ENCODE peak calls at places on chromosomes 11 and 22, in six cellular contexts. One of them, this sample, is unnamed.

GRCh38 chr11:1503708-1504104 is 17.1 kb upstream of the MOB2 start:
- DNase-seq in H1: no peak
- DNase-seq in tibial nerve: no peak
- DNase-seq in neural progenitor cell: no peak
- DNase-seq in lung: no peak
- DNase-seq in HepG2: no peak
- DNase-seq in this sample: no peak

GRCh38 chr22:41832553-41833368 is at the start of gene SREBF2:
- DNase-seq in H1: peak; percentile 97
- DNase-seq in tibial nerve: peak; percentile 99
- DNase-seq in neural progenitor cell: peak; percentile 100
- DNase-seq in lung: peak; percentile 100
- DNase-seq in HepG2: peak; percentile 99
- DNase-seq in this sample: peak; percentile 97

GRCh38 chr11:11845066-11845465 is 3.3 kb downstream of the USP47 start:
- DNase-seq in H1: no peak
- DNase-seq in tibial nerve: no peak
- DNase-seq in neural progenitor cell: no peak
- DNase-seq in lung: no peak
- DNase-seq in HepG2: no peak
- DNase-seq in this sample: no peak

GRCh38 chr11:86610559-86611341 is 61.7 kb downstream of the ME3 start:
- DNase-seq in H1: no peak
- DNase-seq in tibial nerve: no peak
- DNase-seq in neural progenitor cell: peak; percentile 56
- DNase-seq in lung: no peak
- DNase-seq in HepG2: peak; percentile 16
- DNase-seq in this sample: no peak

GRCh38 chr11:100632970-100633452 is 54.1 kb upstream of the ARHGAP42 start:
- DNase-seq in H1: no peak
- DNase-seq in tibial nerve: peak; percentile 55
- DNase-seq in neural progenitor cell: no peak
- DNase-seq in lung: peak; percentile 79
- DNase-seq in HepG2: peak; percentile 10
- DNase-seq in this sample: no peak

GRCh38 chr11:108592591-108593213 is 866 bp downstream of the EXPH5 start:
- DNase-seq in H1: peak; percentile 56
- DNase-seq in tibial nerve: no peak
- DNase-seq in neural progenitor cell: no peak
- DNase-seq in lung: peak; percentile 32
- DNase-seq in HepG2: no peak
- DNase-seq in this sample: peak; percentile 51

GRCh38 chr11:93729129-93729616 is 12.1 kb downstream of the TAF1D start:
- DNase-seq in H1: no peak
- DNase-seq in tibial nerve: no peak
- DNase-seq in neural progenitor cell: no peak
- DNase-seq in lung: no peak
- DNase-seq in HepG2: no peak
- DNase-seq in this sample: no peak

GRCh38 chr11:75301602-75302345 is 49.7 kb downstream of the ARRB1 start:
- DNase-seq in H1: no peak
- DNase-seq in tibial nerve: no peak
- DNase-seq in neural progenitor cell: no peak
- DNase-seq in lung: no peak
- DNase-seq in HepG2: no peak
- DNase-seq in this sample: no peak

GRCh38 chr11:12599408-12600143 is 74.6 kb upstream of the TEAD1 start:
- DNase-seq in H1: peak; percentile 89
- DNase-seq in tibial nerve: peak; percentile 9
- DNase-seq in neural progenitor cell: peak; percentile 71
- DNase-seq in lung: peak; percentile 90
- DNase-seq in HepG2: peak; percentile 91
- DNase-seq in this sample: no peak

GRCh38 chr11:117634756-117635593 is 162.0 kb downstream of the DSCAML1 start:
- DNase-seq in H1: no peak
- DNase-seq in tibial nerve: no peak
- DNase-seq in neural progenitor cell: no peak
- DNase-seq in lung: no peak
- DNase-seq in HepG2: no peak
- DNase-seq in this sample: no peak

GRCh38 chr22:21832291-21833290 is 34.9 kb downstream of the MAPK1 start:
- DNase-seq in H1: no peak
- DNase-seq in tibial nerve: no peak
- DNase-seq in neural progenitor cell: no peak
- DNase-seq in lung: no peak
- DNase-seq in HepG2: no peak
- DNase-seq in this sample: no peak

GRCh38 chr11:86372586-86372985 is 2.1 kb upstream of the CCDC81 start:
- DNase-seq in H1: no peak
- DNase-seq in tibial nerve: no peak
- DNase-seq in neural progenitor cell: no peak
- DNase-seq in lung: no peak
- DNase-seq in HepG2: no peak
- DNase-seq in this sample: no peak

GRCh38 chr11:129917231-129917630 is 21.9 kb upstream of the NFRKB start:
- DNase-seq in H1: no peak
- DNase-seq in tibial nerve: no peak
- DNase-seq in neural progenitor cell: no peak
- DNase-seq in lung: no peak
- DNase-seq in HepG2: no peak
- DNase-seq in this sample: no peak

GRCh38 chr11:63838150-63838681 is 694 bp upstream of the MARK2 start:
- DNase-seq in H1: no peak
- DNase-seq in tibial nerve: no peak
- DNase-seq in neural progenitor cell: no peak
- DNase-seq in lung: no peak
- DNase-seq in HepG2: no peak
- DNase-seq in this sample: no peak

GRCh38 chr22:42344391-42344861 is 74.0 kb upstream of the TCF20 start:
- DNase-seq in H1: peak; percentile 74
- DNase-seq in tibial nerve: no peak
- DNase-seq in neural progenitor cell: peak; percentile 70
- DNase-seq in lung: no peak
- DNase-seq in HepG2: no peak
- DNase-seq in this sample: no peak

GRCh38 chr11:1435820-1436467 is 46.2 kb downstream of the BRSK2 start:
- DNase-seq in H1: peak; percentile 70
- DNase-seq in tibial nerve: no peak
- DNase-seq in neural progenitor cell: peak; percentile 51
- DNase-seq in lung: no peak
- DNase-seq in HepG2: no peak
- DNase-seq in this sample: no peak

GRCh38 chr11:68049509-68050370 is 10.9 kb downstream of the TCIRG1 start:
- DNase-seq in H1: no peak
- DNase-seq in tibial nerve: no peak
- DNase-seq in neural progenitor cell: no peak
- DNase-seq in lung: no peak
- DNase-seq in HepG2: no peak
- DNase-seq in this sample: no peak

GRCh38 chr11:11396290-11397042 is 43.4 kb upstream of the CSNK2A3 start:
- DNase-seq in H1: no peak
- DNase-seq in tibial nerve: no peak
- DNase-seq in neural progenitor cell: no peak
- DNase-seq in lung: no peak
- DNase-seq in HepG2: no peak
- DNase-seq in this sample: no peak

GRCh38 chr11:130527648-130528300 is 79.3 kb downstream of the ADAMTS15 start:
- DNase-seq in H1: no peak
- DNase-seq in tibial nerve: peak; percentile 51
- DNase-seq in neural progenitor cell: no peak
- DNase-seq in lung: no peak
- DNase-seq in HepG2: no peak
- DNase-seq in this sample: no peak

GRCh38 chr11:56932572-56933235 is 56.0 kb upstream of the OR5AK2 start:
- DNase-seq in H1: no peak
- DNase-seq in tibial nerve: no peak
- DNase-seq in neural progenitor cell: no peak
- DNase-seq in lung: no peak
- DNase-seq in HepG2: peak; percentile 3
- DNase-seq in this sample: no peak

GRCh38 chr22:17915188-17915587 is 109.2 kb downstream of the MICAL3 start:
- DNase-seq in H1: no peak
- DNase-seq in tibial nerve: no peak
- DNase-seq in neural progenitor cell: no peak
- DNase-seq in lung: no peak
- DNase-seq in HepG2: no peak
- DNase-seq in this sample: no peak

GRCh38 chr11:61682093-61682732 is 2.0 kb downstream of the DAGLA start:
- DNase-seq in H1: no peak
- DNase-seq in tibial nerve: no peak
- DNase-seq in neural progenitor cell: no peak
- DNase-seq in lung: no peak
- DNase-seq in HepG2: peak; percentile 99
- DNase-seq in this sample: no peak

GRCh38 chr22:49872347-49872746 is 18.7 kb downstream of the ZBED4 start:
- DNase-seq in H1: no peak
- DNase-seq in tibial nerve: no peak
- DNase-seq in neural progenitor cell: no peak
- DNase-seq in lung: no peak
- DNase-seq in HepG2: no peak
- DNase-seq in this sample: no peak

GRCh38 chr22:49871482-49871881 is 17.8 kb downstream of the ZBED4 start:
- DNase-seq in H1: no peak
- DNase-seq in tibial nerve: no peak
- DNase-seq in neural progenitor cell: no peak
- DNase-seq in lung: no peak
- DNase-seq in HepG2: no peak
- DNase-seq in this sample: no peak

GRCh38 chr22:49869855-49870712 is 16.4 kb downstream of the ZBED4 start:
- DNase-seq in H1: no peak
- DNase-seq in tibial nerve: no peak
- DNase-seq in neural progenitor cell: no peak
- DNase-seq in lung: no peak
- DNase-seq in HepG2: no peak
- DNase-seq in this sample: peak; percentile 49

GRCh38 chr22:49869091-49869830 is 15.6 kb downstream of the ZBED4 start:
- DNase-seq in H1: no peak
- DNase-seq in tibial nerve: no peak
- DNase-seq in neural progenitor cell: no peak
- DNase-seq in lung: no peak
- DNase-seq in HepG2: no peak
- DNase-seq in this sample: no peak

GRCh38 chr22:49873228-49873940 is 19.7 kb downstream of the ZBED4 start:
- DNase-seq in H1: no peak
- DNase-seq in tibial nerve: no peak
- DNase-seq in neural progenitor cell: no peak
- DNase-seq in lung: no peak
- DNase-seq in HepG2: no peak
- DNase-seq in this sample: no peak
- H3K9me3 ChIP-seq in H1: peaks cover 9% of the 10 kb centered on the region
- H3K9me3 ChIP-seq in tibial nerve: no peaks in the 10 kb centered on the region
- H3K9me3 ChIP-seq in neural progenitor cell: no peaks in the 10 kb centered on the region
- H3K9me3 ChIP-seq in lung: peaks cover 7% of the 10 kb centered on the region
- H3K9me3 ChIP-seq in HepG2: no peaks in the 10 kb centered on the region
- H3K9me3 ChIP-seq in this sample: peaks cover 4% of the 10 kb centered on the region

GRCh38 chr22:28915969-28916368 is 32.6 kb downstream of the ZNRF3 start:
- DNase-seq in H1: no peak
- DNase-seq in tibial nerve: no peak
- DNase-seq in neural progenitor cell: no peak
- DNase-seq in lung: no peak
- DNase-seq in HepG2: no peak
- DNase-seq in this sample: no peak
- H3K4me1 ChIP-seq in H1: peaks cover 13% of the 10 kb centered on the region
- H3K4me1 ChIP-seq in tibial nerve: peaks cover 26% of the 10 kb centered on the region
- H3K4me1 ChIP-seq in neural progenitor cell: peaks cover 57% of the 10 kb centered on the region
- H3K4me1 ChIP-seq in lung: peaks cover 22% of the 10 kb centered on the region
- H3K4me1 ChIP-seq in HepG2: peaks cover 100% of the 10 kb centered on the region
- H3K4me1 ChIP-seq in this sample: no peaks in the 10 kb centered on the region

GRCh38 chr22:44667276-44667675 is 34.7 kb upstream of the PRR5 start:
- DNase-seq in H1: no peak
- DNase-seq in tibial nerve: no peak
- DNase-seq in neural progenitor cell: no peak
- DNase-seq in lung: no peak
- DNase-seq in HepG2: no peak
- DNase-seq in this sample: no peak

GRCh38 chr22:44667829-44668189 is 34.2 kb upstream of the PRR5 start:
- DNase-seq in H1: no peak
- DNase-seq in tibial nerve: no peak
- DNase-seq in neural progenitor cell: no peak
- DNase-seq in lung: no peak
- DNase-seq in HepG2: no peak
- DNase-seq in this sample: peak; percentile 86

GRCh38 chr22:44669725-44670027 is 32.3 kb upstream of the PRR5 start:
- DNase-seq in H1: peak; percentile 70
- DNase-seq in tibial nerve: no peak
- DNase-seq in neural progenitor cell: peak; percentile 68
- DNase-seq in lung: no peak
- DNase-seq in HepG2: no peak
- DNase-seq in this sample: no peak

GRCh38 chr22:44668886-44669724 is 32.9 kb upstream of the PRR5 start:
- DNase-seq in H1: no peak
- DNase-seq in tibial nerve: no peak
- DNase-seq in neural progenitor cell: no peak
- DNase-seq in lung: no peak
- DNase-seq in HepG2: no peak
- DNase-seq in this sample: no peak

DNA sequence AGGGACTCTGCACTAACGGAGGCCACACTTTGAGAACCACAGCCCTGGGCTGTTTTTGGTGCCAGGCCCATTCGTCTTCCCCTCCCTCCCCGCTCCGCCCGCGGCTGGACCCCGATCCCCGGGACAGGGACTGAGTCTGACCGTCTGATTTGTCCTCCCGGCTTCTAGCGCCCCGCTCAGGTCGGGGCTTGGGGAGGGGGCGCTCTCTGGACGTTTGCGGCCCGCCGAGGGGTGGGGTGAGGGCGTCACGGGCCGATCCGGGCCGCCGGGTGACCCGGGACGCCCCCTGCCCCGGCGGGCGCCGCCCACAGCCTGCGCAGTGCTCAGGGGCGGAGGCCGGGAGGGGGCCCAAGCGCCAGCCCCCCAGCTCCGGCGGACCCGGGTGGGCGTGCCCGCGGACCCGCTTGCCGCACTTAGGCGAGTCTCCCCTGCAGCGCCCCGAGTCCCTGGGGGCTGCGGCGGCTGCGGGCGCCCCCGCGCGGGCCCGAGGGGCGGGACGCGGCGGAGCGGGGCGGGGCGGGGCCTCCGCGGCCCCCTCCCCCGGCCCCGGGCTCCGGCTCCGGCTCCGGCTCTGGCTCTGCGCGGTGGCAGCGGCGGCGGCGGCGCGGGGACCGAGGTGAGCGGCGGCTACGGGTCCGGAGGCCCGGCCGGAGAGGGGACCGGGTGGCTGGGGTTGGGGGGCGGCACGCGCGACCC is 33.7 kb upstream of the PRR5 start:
- DNase-seq in H1: peak; percentile 80
- DNase-seq in tibial nerve: no peak
- DNase-seq in neural progenitor cell: peak; percentile 86
- DNase-seq in lung: no peak
- DNase-seq in HepG2: no peak
- DNase-seq in this sample: peak; percentile 71
- H3K4me3 ChIP-seq in H1: peak overlapping the region; percentile 38
- H3K4me3 ChIP-seq in tibial nerve: peak overlapping the region; percentile 24
- H3K4me3 ChIP-seq in neural progenitor cell: peak overlapping the region; percentile 59
- H3K4me3 ChIP-seq in lung: peak overlapping the region; percentile 24
- H3K4me3 ChIP-seq in HepG2: peak overlapping the region; percentile 59
- H3K4me3 ChIP-seq in this sample: peak overlapping the region; percentile 56

GRCh38 chr22:48517039-48518030 is 1310.3 kb downstream of the BRD1 start:
- DNase-seq in H1: no peak
- DNase-seq in tibial nerve: peak; percentile 6
- DNase-seq in neural progenitor cell: peak; percentile 38
- DNase-seq in lung: no peak
- DNase-seq in HepG2: peak; percentile 5
- DNase-seq in this sample: no peak
- H3K9me3 ChIP-seq in H1: no peaks in the 10 kb centered on the region
- H3K9me3 ChIP-seq in tibial nerve: no peaks in the 10 kb centered on the region
- H3K9me3 ChIP-seq in neural progenitor cell: no peaks in the 10 kb centered on the region
- H3K9me3 ChIP-seq in lung: no peaks in the 10 kb centered on the region
- H3K9me3 ChIP-seq in HepG2: no peaks in the 10 kb centered on the region
- H3K9me3 ChIP-seq in this sample: no peaks in the 10 kb centered on the region

GRCh38 chr11:111312076-111312475 is 13.7 kb downstream of the POU2AF3 start:
- DNase-seq in H1: no peak
- DNase-seq in tibial nerve: no peak
- DNase-seq in neural progenitor cell: no peak
- DNase-seq in lung: no peak
- DNase-seq in HepG2: no peak
- DNase-seq in this sample: no peak
- H3K4me1 ChIP-seq in H1: no peaks in the 10 kb centered on the region
- H3K4me1 ChIP-seq in tibial nerve: no peaks in the 10 kb centered on the region
- H3K4me1 ChIP-seq in neural progenitor cell: no peaks in the 10 kb centered on the region
- H3K4me1 ChIP-seq in lung: no peaks in the 10 kb centered on the region
- H3K4me1 ChIP-seq in HepG2: peaks cover 51% of the 10 kb centered on the region
- H3K4me1 ChIP-seq in this sample: no peaks in the 10 kb centered on the region